ENCODE peak calls at places on chromosomes 4 and X, in eight cellular contexts. One of them, this sample, is unnamed.

GRCh38 chrX:67384403-67384802 is 159.4 kb upstream of the AR start:
- DNase-seq in Right ventricle myocardium superior: no peak
- DNase-seq in ovary: no peak
- DNase-seq in mesendoderm: peak; percentile 53
- DNase-seq in NCI-H1436 treated with DMSO at 0.1 percent for 48 hours: no peak
- DNase-seq in head of caudate nucleus: no peak
- DNase-seq in pancreas: no peak
- DNase-seq in PC-9: no peak
- DNase-seq in this sample: no peak

GRCh38 chr4:36243355-36244256 is 708 bp downstream of the ARAP2 start:
- DNase-seq in Right ventricle myocardium superior: peak; percentile 65
- DNase-seq in ovary: no peak
- DNase-seq in mesendoderm: peak; percentile 49
- DNase-seq in NCI-H1436 treated with DMSO at 0.1 percent for 48 hours: no peak
- DNase-seq in head of caudate nucleus: peak; percentile 74
- DNase-seq in pancreas: peak; percentile 54
- DNase-seq in PC-9: peak; percentile 40
- DNase-seq in this sample: no peak

GRCh38 chrX:28659269-28659668 is 72.0 kb downstream of the IL1RAPL1 start:
- DNase-seq in Right ventricle myocardium superior: no peak
- DNase-seq in ovary: no peak
- DNase-seq in mesendoderm: peak; percentile 57
- DNase-seq in NCI-H1436 treated with DMSO at 0.1 percent for 48 hours: no peak
- DNase-seq in head of caudate nucleus: no peak
- DNase-seq in pancreas: no peak
- DNase-seq in PC-9: peak; percentile 0
- DNase-seq in this sample: no peak

GRCh38 chrX:39946822-39947221 is 150.9 kb downstream of the BCOR start:
- DNase-seq in Right ventricle myocardium superior: no peak
- DNase-seq in ovary: no peak
- DNase-seq in mesendoderm: no peak
- DNase-seq in NCI-H1436 treated with DMSO at 0.1 percent for 48 hours: no peak
- DNase-seq in head of caudate nucleus: no peak
- DNase-seq in pancreas: no peak
- DNase-seq in PC-9: no peak
- DNase-seq in this sample: no peak

GRCh38 chr4:26015133-26015651 is 101.2 kb downstream of the SMIM20 start:
- DNase-seq in Right ventricle myocardium superior: peak; percentile 87
- DNase-seq in ovary: no peak
- DNase-seq in mesendoderm: peak; percentile 79
- DNase-seq in NCI-H1436 treated with DMSO at 0.1 percent for 48 hours: no peak
- DNase-seq in head of caudate nucleus: peak; percentile 24
- DNase-seq in pancreas: peak; percentile 55
- DNase-seq in PC-9: no peak
- DNase-seq in this sample: no peak

GRCh38 chr4:15004701-15005301 is 2.5 kb downstream of the CPEB2 start:
- DNase-seq in Right ventricle myocardium superior: peak; percentile 92
- DNase-seq in ovary: peak; percentile 81
- DNase-seq in mesendoderm: peak; percentile 75
- DNase-seq in NCI-H1436 treated with DMSO at 0.1 percent for 48 hours: no peak
- DNase-seq in head of caudate nucleus: peak; percentile 74
- DNase-seq in pancreas: peak; percentile 86
- DNase-seq in PC-9: peak; percentile 85
- DNase-seq in this sample: no peak

GRCh38 chr4:12712648-12713339 is 771.3 kb downstream of the RAB28 start:
- DNase-seq in Right ventricle myocardium superior: no peak
- DNase-seq in ovary: no peak
- DNase-seq in mesendoderm: peak; percentile 3
- DNase-seq in NCI-H1436 treated with DMSO at 0.1 percent for 48 hours: no peak
- DNase-seq in head of caudate nucleus: no peak
- DNase-seq in pancreas: no peak
- DNase-seq in PC-9: no peak
- DNase-seq in this sample: no peak

GRCh38 chr4:3323071-3323481 is 30.3 kb downstream of the RGS12 start:
- DNase-seq in Right ventricle myocardium superior: peak; percentile 23
- DNase-seq in ovary: peak; percentile 3
- DNase-seq in mesendoderm: no peak
- DNase-seq in NCI-H1436 treated with DMSO at 0.1 percent for 48 hours: no peak
- DNase-seq in head of caudate nucleus: no peak
- DNase-seq in pancreas: peak; percentile 1
- DNase-seq in PC-9: no peak
- DNase-seq in this sample: no peak

GRCh38 chrX:128518508-128518907 is 466.3 kb upstream of the ACTRT1 start:
- DNase-seq in Right ventricle myocardium superior: no peak
- DNase-seq in ovary: no peak
- DNase-seq in mesendoderm: peak; percentile 54
- DNase-seq in NCI-H1436 treated with DMSO at 0.1 percent for 48 hours: peak; percentile 2
- DNase-seq in head of caudate nucleus: peak; percentile 0
- DNase-seq in pancreas: no peak
- DNase-seq in PC-9: peak; percentile 0
- DNase-seq in this sample: peak; percentile 5

GRCh38 chrX:15299945-15300851 is 15.2 kb downstream of the ASB11 start:
- DNase-seq in Right ventricle myocardium superior: no peak
- DNase-seq in ovary: no peak
- DNase-seq in mesendoderm: peak; percentile 5
- DNase-seq in NCI-H1436 treated with DMSO at 0.1 percent for 48 hours: no peak
- DNase-seq in head of caudate nucleus: peak; percentile 43
- DNase-seq in pancreas: no peak
- DNase-seq in PC-9: no peak
- DNase-seq in this sample: no peak

GRCh38 chr4:16585053-16585452 is 313.4 kb downstream of the LDB2 start:
- DNase-seq in Right ventricle myocardium superior: no peak
- DNase-seq in ovary: no peak
- DNase-seq in mesendoderm: no peak
- DNase-seq in NCI-H1436 treated with DMSO at 0.1 percent for 48 hours: no peak
- DNase-seq in head of caudate nucleus: no peak
- DNase-seq in pancreas: no peak
- DNase-seq in PC-9: no peak
- DNase-seq in this sample: no peak

GRCh38 chr4:113316879-113317278 is 267.4 kb downstream of the ANK2 start:
- DNase-seq in Right ventricle myocardium superior: no peak
- DNase-seq in ovary: no peak
- DNase-seq in mesendoderm: peak; percentile 18
- DNase-seq in NCI-H1436 treated with DMSO at 0.1 percent for 48 hours: no peak
- DNase-seq in head of caudate nucleus: peak; percentile 33
- DNase-seq in pancreas: no peak
- DNase-seq in PC-9: no peak
- DNase-seq in this sample: no peak

GRCh38 chrX:64198046-64198445 is 7.5 kb downstream of the AMER1 start:
- DNase-seq in Right ventricle myocardium superior: no peak
- DNase-seq in ovary: no peak
- DNase-seq in mesendoderm: no peak
- DNase-seq in NCI-H1436 treated with DMSO at 0.1 percent for 48 hours: no peak
- DNase-seq in head of caudate nucleus: no peak
- DNase-seq in pancreas: no peak
- DNase-seq in PC-9: no peak
- DNase-seq in this sample: no peak

GRCh38 chr4:2923678-2924173 is 39.5 kb downstream of the NOP14 start:
- DNase-seq in Right ventricle myocardium superior: no peak
- DNase-seq in ovary: no peak
- DNase-seq in mesendoderm: no peak
- DNase-seq in NCI-H1436 treated with DMSO at 0.1 percent for 48 hours: no peak
- DNase-seq in head of caudate nucleus: peak; percentile 44
- DNase-seq in pancreas: peak; percentile 5
- DNase-seq in PC-9: no peak
- DNase-seq in this sample: no peak

GRCh38 chr4:154332681-154333421 is 158.7 kb downstream of the DCHS2 start:
- DNase-seq in Right ventricle myocardium superior: peak; percentile 41
- DNase-seq in ovary: peak; percentile 24
- DNase-seq in mesendoderm: peak; percentile 69
- DNase-seq in NCI-H1436 treated with DMSO at 0.1 percent for 48 hours: no peak
- DNase-seq in head of caudate nucleus: peak; percentile 75
- DNase-seq in pancreas: no peak
- DNase-seq in PC-9: no peak
- DNase-seq in this sample: no peak

GRCh38 chr4:117491531-117491930 is 406.2 kb upstream of the TRAM1L1 start:
- DNase-seq in Right ventricle myocardium superior: no peak
- DNase-seq in ovary: no peak
- DNase-seq in mesendoderm: no peak
- DNase-seq in NCI-H1436 treated with DMSO at 0.1 percent for 48 hours: no peak
- DNase-seq in head of caudate nucleus: no peak
- DNase-seq in pancreas: no peak
- DNase-seq in PC-9: no peak
- DNase-seq in this sample: no peak

GRCh38 chr4:3515646-3516045 is 16.6 kb downstream of the LRPAP1 start:
- DNase-seq in Right ventricle myocardium superior: peak; percentile 6
- DNase-seq in ovary: no peak
- DNase-seq in mesendoderm: peak; percentile 57
- DNase-seq in NCI-H1436 treated with DMSO at 0.1 percent for 48 hours: no peak
- DNase-seq in head of caudate nucleus: no peak
- DNase-seq in pancreas: no peak
- DNase-seq in PC-9: no peak
- DNase-seq in this sample: no peak

GRCh38 chr4:25773358-25773757 is 89.4 kb downstream of the SEL1L3 start:
- DNase-seq in Right ventricle myocardium superior: no peak
- DNase-seq in ovary: no peak
- DNase-seq in mesendoderm: no peak
- DNase-seq in NCI-H1436 treated with DMSO at 0.1 percent for 48 hours: no peak
- DNase-seq in head of caudate nucleus: no peak
- DNase-seq in pancreas: no peak
- DNase-seq in PC-9: no peak
- DNase-seq in this sample: no peak

GRCh38 chr4:146790515-146790914 is 151.8 kb downstream of the POU4F2 start:
- DNase-seq in Right ventricle myocardium superior: no peak
- DNase-seq in ovary: no peak
- DNase-seq in mesendoderm: no peak
- DNase-seq in NCI-H1436 treated with DMSO at 0.1 percent for 48 hours: no peak
- DNase-seq in head of caudate nucleus: no peak
- DNase-seq in pancreas: no peak
- DNase-seq in PC-9: no peak
- DNase-seq in this sample: peak; percentile 75

GRCh38 chr4:73751166-73751565 is 10.8 kb downstream of the CXCL8 start:
- DNase-seq in Right ventricle myocardium superior: no peak
- DNase-seq in ovary: no peak
- DNase-seq in mesendoderm: no peak
- DNase-seq in NCI-H1436 treated with DMSO at 0.1 percent for 48 hours: no peak
- DNase-seq in head of caudate nucleus: no peak
- DNase-seq in pancreas: no peak
- DNase-seq in PC-9: no peak
- DNase-seq in this sample: no peak

GRCh38 chrX:16664059-16664458 is 14.1 kb downstream of the S100G start:
- DNase-seq in Right ventricle myocardium superior: no peak
- DNase-seq in ovary: no peak
- DNase-seq in mesendoderm: no peak
- DNase-seq in NCI-H1436 treated with DMSO at 0.1 percent for 48 hours: no peak
- DNase-seq in head of caudate nucleus: no peak
- DNase-seq in pancreas: no peak
- DNase-seq in PC-9: no peak
- DNase-seq in this sample: no peak

GRCh38 chr4:101594588-101594987 is 195.9 kb upstream of the BANK1 start:
- DNase-seq in Right ventricle myocardium superior: no peak
- DNase-seq in ovary: no peak
- DNase-seq in mesendoderm: no peak
- DNase-seq in NCI-H1436 treated with DMSO at 0.1 percent for 48 hours: no peak
- DNase-seq in head of caudate nucleus: no peak
- DNase-seq in pancreas: no peak
- DNase-seq in PC-9: no peak
- DNase-seq in this sample: no peak

GRCh38 chr4:81376720-81377119 is 95.0 kb downstream of the RASGEF1B start:
- DNase-seq in Right ventricle myocardium superior: no peak
- DNase-seq in ovary: no peak
- DNase-seq in mesendoderm: no peak
- DNase-seq in NCI-H1436 treated with DMSO at 0.1 percent for 48 hours: no peak
- DNase-seq in head of caudate nucleus: no peak
- DNase-seq in pancreas: no peak
- DNase-seq in PC-9: no peak
- DNase-seq in this sample: no peak

GRCh38 chr4:126604273-126604867 is 1028.4 kb upstream of the INTU start:
- DNase-seq in Right ventricle myocardium superior: no peak
- DNase-seq in ovary: no peak
- DNase-seq in mesendoderm: peak; percentile 52
- DNase-seq in NCI-H1436 treated with DMSO at 0.1 percent for 48 hours: no peak
- DNase-seq in head of caudate nucleus: peak; percentile 56
- DNase-seq in pancreas: no peak
- DNase-seq in PC-9: peak; percentile 11
- DNase-seq in this sample: no peak

GRCh38 chrX:110317079-110317819 is 636 bp downstream of the AMMECR1 start:
- DNase-seq in Right ventricle myocardium superior: peak; percentile 49
- DNase-seq in ovary: peak; percentile 29
- DNase-seq in mesendoderm: peak; percentile 16
- DNase-seq in NCI-H1436 treated with DMSO at 0.1 percent for 48 hours: no peak
- DNase-seq in head of caudate nucleus: peak; percentile 15
- DNase-seq in pancreas: peak; percentile 22
- DNase-seq in PC-9: peak; percentile 42
- DNase-seq in this sample: no peak

GRCh38 chrX:119942831-119943184 is 743 bp downstream of the NKAP start:
- DNase-seq in Right ventricle myocardium superior: no peak
- DNase-seq in ovary: no peak
- DNase-seq in mesendoderm: no peak
- DNase-seq in NCI-H1436 treated with DMSO at 0.1 percent for 48 hours: no peak
- DNase-seq in head of caudate nucleus: no peak
- DNase-seq in pancreas: no peak
- DNase-seq in PC-9: no peak
- DNase-seq in this sample: no peak

GRCh38 chr4:121221608-121222007 is 57.5 kb upstream of the TNIP3 start:
- DNase-seq in Right ventricle myocardium superior: no peak
- DNase-seq in ovary: no peak
- DNase-seq in mesendoderm: no peak
- DNase-seq in NCI-H1436 treated with DMSO at 0.1 percent for 48 hours: no peak
- DNase-seq in head of caudate nucleus: no peak
- DNase-seq in pancreas: no peak
- DNase-seq in PC-9: no peak
- DNase-seq in this sample: no peak